ENCODE peak calls at places on chromosomes 7 and 10, in ten cellular contexts. P is IMR-90, R is NT2/D1, J is mucosa of descending colon, Q is left lung, I is OCI-LY7, F is GM23338, O is uterus, V is ovary, B is thoracic aorta. D is an unnamed sample.

GRCh38 chr7:106717254-106717996 is 56.5 kb upstream of the CCDC71L start:
- DNase-seq in Q (no peak), I (no peak), F (no peak), R (no peak), O (no peak), P (peak; percentile 36), B (no peak), V (no peak), J (no peak), D (no peak)

GRCh38 chr7:22372863-22373262 is 15.9 kb upstream of the RAPGEF5 start:
- DNase-seq in I (no peak), P (no peak), O (no peak), V (no peak), J (no peak), F (no peak), B (no peak), R (no peak), Q (no peak), D (no peak)

GRCh38 chr7:138662066-138663061 is 38.8 kb downstream of the SVOPL start:
- DNase-seq in V (no peak), O (no peak), B (no peak), J (no peak), F (no peak), Q (no peak), R (no peak), P (no peak), I (no peak), D (no peak)

GRCh38 chr10:124649209-124649608 is 95.0 kb downstream of the FAM53B start:
- DNase-seq in Q (no peak), J (no peak), R (no peak), F (no peak), P (no peak), O (peak; percentile 72), B (no peak), I (no peak), V (no peak), D (no peak)

GRCh38 chr10:905503-905902 is 26.0 kb downstream of the LARP4B start:
- DNase-seq in J (no peak), Q (no peak), I (no peak), B (no peak), R (no peak), P (no peak), V (no peak), F (no peak), O (no peak), D (no peak)

GRCh38 chr7:81684513-81685262 is 85.2 kb downstream of the HGF start:
- DNase-seq in J (peak; percentile 51), Q (peak; percentile 93), P (peak; percentile 100), F (no peak), O (peak; percentile 92), I (no peak), B (peak; percentile 96), R (no peak), V (peak; percentile 57), D (peak; percentile 96)

GRCh38 chr7:1555813-1556540 is at the start of gene TMEM184A:
- DNase-seq in J (peak; percentile 95), Q (peak; percentile 77), B (no peak), R (peak; percentile 54), O (no peak), I (peak; percentile 75), P (no peak), V (no peak), F (peak; percentile 81), D (no peak)

GRCh38 chr7:157507987-157508386 is 171.2 kb downstream of the DNAJB6 start:
- DNase-seq in J (no peak), P (no peak), I (no peak), Q (no peak), V (no peak), R (no peak), O (no peak), B (no peak), F (no peak), D (peak; percentile 1)

GRCh38 chr7:79272066-79272669 is 181.3 kb downstream of the MAGI2 start:
- DNase-seq in P (peak; percentile 70), V (no peak), O (no peak), J (no peak), R (peak; percentile 13), F (peak; percentile 62), I (peak; percentile 44), B (no peak), Q (no peak), D (no peak)

GRCh38 chr7:65798111-65799075 is 74.5 kb upstream of the VKORC1L1 start:
- DNase-seq in P (peak; percentile 85), J (no peak), F (no peak), B (no peak), R (no peak), Q (no peak), O (no peak), V (no peak), I (peak; percentile 19), D (no peak)

GRCh38 chr10:123446449-123447156 is 219.6 kb upstream of the GPR26 start:
- DNase-seq in B (no peak), P (no peak), V (no peak), R (no peak), F (no peak), O (no peak), J (no peak), Q (no peak), I (no peak), D (no peak)

GRCh38 chr10:85612833-85613232 is 753.8 kb downstream of the GRID1 start:
- DNase-seq in Q (no peak), F (peak; percentile 33), O (no peak), B (no peak), R (no peak), J (no peak), V (no peak), P (no peak), I (peak; percentile 7), D (peak; percentile 51)

GRCh38 chr7:6416516-6417145 is 31.1 kb downstream of the DAGLB start:
- DNase-seq in V (no peak), I (no peak), J (no peak), Q (no peak), B (no peak), P (peak; percentile 50), R (peak; percentile 33), O (no peak), F (peak; percentile 78), D (no peak)
- H3K36me3 ChIP-seq in V (no peaks in the 10 kb centered on the region), I (peaks cover 79% of the 10 kb centered on the region), J (peaks cover 4% of the 10 kb centered on the region), Q (no peaks in the 10 kb centered on the region), B (peaks cover 20% of the 10 kb centered on the region), P (peaks cover 47% of the 10 kb centered on the region), R (peaks cover 78% of the 10 kb centered on the region), O (no peaks in the 10 kb centered on the region), F (peaks cover 43% of the 10 kb centered on the region), D (peaks cover 58% of the 10 kb centered on the region)

DNA sequence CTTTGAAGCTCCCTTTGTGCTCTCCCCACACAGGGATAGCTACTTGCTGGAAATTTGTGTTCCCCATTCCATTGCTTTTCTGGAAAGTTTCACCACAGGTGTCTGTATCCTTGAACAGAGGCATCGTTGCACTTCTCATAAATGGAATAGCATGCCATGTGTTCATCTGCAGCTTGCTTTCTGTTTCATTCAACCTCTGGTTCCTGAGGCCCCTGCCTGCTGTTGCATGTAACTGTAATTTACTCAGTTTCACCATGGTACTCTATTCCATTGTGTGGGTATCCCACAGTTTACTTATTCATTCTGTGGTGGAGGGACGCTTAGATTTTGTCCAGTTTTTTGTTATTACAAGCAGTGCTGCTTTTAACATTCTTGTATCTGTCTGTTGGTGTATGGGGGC is 32.0 kb downstream of the EEPD1 start:
- DNase-seq in Q (no peak), R (no peak), V (no peak), P (no peak), F (no peak), I (no peak), J (no peak), O (no peak), B (no peak), D (no peak)
- H3K4me1 ChIP-seq in Q (peaks cover 32% of the 10 kb centered on the region), R (no peaks in the 10 kb centered on the region), V (no peaks in the 10 kb centered on the region), P (peaks cover 13% of the 10 kb centered on the region), F (no peaks in the 10 kb centered on the region), I (peaks cover 63% of the 10 kb centered on the region), J (no peaks in the 10 kb centered on the region), O (no peaks in the 10 kb centered on the region), B (peaks cover 55% of the 10 kb centered on the region), D (peaks cover 9% of the 10 kb centered on the region)

DNA sequence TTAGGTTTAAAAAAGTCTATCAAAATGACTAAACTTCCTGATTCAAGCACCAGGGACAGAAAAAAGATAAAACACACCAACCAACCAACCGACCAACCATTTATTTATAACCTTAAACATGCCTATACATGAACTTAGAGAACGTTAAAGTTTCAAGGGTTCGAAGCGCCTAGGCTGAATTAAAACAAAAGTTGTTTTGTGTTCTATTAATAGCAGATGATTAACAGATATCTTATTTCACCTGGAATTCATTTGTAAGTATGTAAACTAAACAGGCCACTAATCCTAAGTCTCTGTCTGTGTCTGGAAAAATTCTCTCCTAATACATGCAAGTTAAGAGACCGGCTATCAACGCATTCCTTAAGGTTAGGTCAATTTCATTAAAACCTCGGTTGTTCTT is 1.4 kb downstream of the BAIAP2L1 start:
- DNase-seq in B (no peak), I (no peak), P (peak; percentile 43), O (no peak), V (no peak), J (no peak), R (no peak), F (no peak), Q (no peak), D (no peak)
- H3K36me3 ChIP-seq in B (no peaks in the 10 kb centered on the region), I (no peaks in the 10 kb centered on the region), P (no peaks in the 10 kb centered on the region), O (no peaks in the 10 kb centered on the region), V (no peaks in the 10 kb centered on the region), J (no peaks in the 10 kb centered on the region), R (peaks cover 7% of the 10 kb centered on the region), F (no peaks in the 10 kb centered on the region), Q (no peaks in the 10 kb centered on the region), D (no peaks in the 10 kb centered on the region)

GRCh38 chr7:50312589-50313162 is 8.2 kb downstream of the IKZF1 start:
- DNase-seq in P (no peak), J (no peak), Q (no peak), R (no peak), O (no peak), B (no peak), F (no peak), V (no peak), I (peak; percentile 37), D (no peak)

GRCh38 chr7:50317221-50317678 is 12.7 kb downstream of the IKZF1 start:
- DNase-seq in F (no peak), P (no peak), I (no peak), Q (no peak), O (no peak), V (no peak), J (no peak), R (no peak), B (no peak), D (no peak)

GRCh38 chr7:50314778-50315177 is 10.3 kb downstream of the IKZF1 start:
- DNase-seq in P (no peak), Q (no peak), R (no peak), J (no peak), I (no peak), V (no peak), B (no peak), O (no peak), F (peak; percentile 10), D (no peak)

GRCh38 chr7:50315739-50316671 is 11.5 kb downstream of the IKZF1 start:
- DNase-seq in Q (no peak), F (no peak), B (no peak), J (no peak), P (no peak), I (peak; percentile 57), O (no peak), V (no peak), R (no peak), D (no peak)

DNA sequence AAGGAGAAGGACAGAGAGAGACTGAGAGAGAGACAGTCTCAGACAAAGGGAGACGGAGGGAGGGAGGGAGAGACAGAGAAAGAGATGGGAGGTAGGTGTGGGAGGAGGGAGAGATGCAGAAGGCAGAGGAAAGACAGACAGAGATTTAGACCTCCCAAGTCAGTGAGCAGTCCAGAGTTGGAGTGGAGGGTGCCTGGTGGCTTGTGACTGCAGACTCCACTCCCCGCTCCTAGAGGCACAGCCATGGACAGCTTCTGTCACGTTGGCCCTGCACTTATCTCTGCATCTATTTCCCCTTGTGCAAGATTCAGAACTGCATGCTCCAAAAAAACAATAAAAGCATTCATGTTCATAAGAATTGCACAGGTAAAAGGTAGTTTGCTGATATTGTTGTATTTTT is 10.7 kb downstream of the IKZF1 start:
- DNase-seq in J (no peak), R (no peak), V (no peak), F (no peak), P (no peak), I (peak; percentile 32), O (no peak), Q (no peak), B (no peak), D (no peak)
- H3K4me1 ChIP-seq in J (no peaks in the 10 kb centered on the region), R (peaks cover 11% of the 10 kb centered on the region), V (no peaks in the 10 kb centered on the region), F (peaks cover 51% of the 10 kb centered on the region), P (no peaks in the 10 kb centered on the region), I (peaks cover 70% of the 10 kb centered on the region), O (no peaks in the 10 kb centered on the region), Q (peaks cover 70% of the 10 kb centered on the region), B (no peaks in the 10 kb centered on the region), D (no peaks in the 10 kb centered on the region)

D was measured in right atrium auricular region.